ENCODE peak calls at places on chromosomes 16 and 17, in four cellular contexts. One of them, this sample, is unnamed.
A peak's percentile ranks its signal among the peaks of the same experiment; 100 is the strongest.

GRCh38 chr16:67865318-67865717 is 7.5 kb upstream of the EDC4 start:
- DNase-seq in AG04450: no peak
- DNase-seq in left ventricle myocardium inferior: no peak
- DNase-seq in hepatocyte: no peak
- DNase-seq in this sample: no peak

GRCh38 chr17:69141802-69142472 is at the start of gene ABCA6:
- DNase-seq in AG04450: no peak
- DNase-seq in left ventricle myocardium inferior: no peak
- DNase-seq in hepatocyte: no peak
- DNase-seq in this sample: no peak

GRCh38 chr17:77315010-77315409 is 174.2 kb downstream of the SEC14L1 start:
- DNase-seq in AG04450: no peak
- DNase-seq in left ventricle myocardium inferior: no peak
- DNase-seq in hepatocyte: no peak
- DNase-seq in this sample: no peak

GRCh38 chr16:2467301-2468141 is 3.6 kb upstream of the NTN3 start:
- DNase-seq in AG04450: no peak
- DNase-seq in left ventricle myocardium inferior: peak; percentile 80
- DNase-seq in hepatocyte: peak; percentile 84
- DNase-seq in this sample: no peak

GRCh38 chr16:81544691-81545365 is 100.2 kb downstream of the CMIP start:
- DNase-seq in AG04450: no peak
- DNase-seq in left ventricle myocardium inferior: no peak
- DNase-seq in hepatocyte: no peak
- DNase-seq in this sample: no peak

GRCh38 chr17:60355663-60356594 is 36.0 kb downstream of the USP32 start:
- DNase-seq in AG04450: no peak
- DNase-seq in left ventricle myocardium inferior: no peak
- DNase-seq in hepatocyte: no peak
- DNase-seq in this sample: no peak

GRCh38 chr17:5785343-5785742 is 201.0 kb upstream of the NLRP1 start:
- DNase-seq in AG04450: no peak
- DNase-seq in left ventricle myocardium inferior: no peak
- DNase-seq in hepatocyte: no peak
- DNase-seq in this sample: peak; percentile 35

GRCh38 chr17:19533718-19534561 is at the start of gene SLC47A1:
- DNase-seq in AG04450: no peak
- DNase-seq in left ventricle myocardium inferior: peak; percentile 44
- DNase-seq in hepatocyte: peak; percentile 60
- DNase-seq in this sample: no peak

GRCh38 chr16:84599528-84600202 is 18.2 kb downstream of the COTL1 start:
- DNase-seq in AG04450: peak; percentile 45
- DNase-seq in left ventricle myocardium inferior: peak; percentile 63
- DNase-seq in hepatocyte: peak; percentile 66
- DNase-seq in this sample: no peak

GRCh38 chr16:76577003-76577402 is 299.8 kb downstream of the CNTNAP4 start:
- DNase-seq in AG04450: no peak
- DNase-seq in left ventricle myocardium inferior: no peak
- DNase-seq in hepatocyte: no peak
- DNase-seq in this sample: no peak

GRCh38 chr17:82795615-82796014 is 43.8 kb downstream of the TBCD start:
- DNase-seq in AG04450: no peak
- DNase-seq in left ventricle myocardium inferior: no peak
- DNase-seq in hepatocyte: no peak
- DNase-seq in this sample: no peak

GRCh38 chr16:50591800-50592771 is 43.9 kb downstream of the NKD1 start:
- DNase-seq in AG04450: no peak
- DNase-seq in left ventricle myocardium inferior: peak; percentile 78
- DNase-seq in hepatocyte: peak; percentile 48
- DNase-seq in this sample: no peak

GRCh38 chr17:40533896-40534295 is 31.4 kb downstream of the CCR7 start:
- DNase-seq in AG04450: no peak
- DNase-seq in left ventricle myocardium inferior: no peak
- DNase-seq in hepatocyte: no peak
- DNase-seq in this sample: no peak

GRCh38 chr17:73189417-73190099 is 3.3 kb upstream of the COG1 start:
- DNase-seq in AG04450: peak; percentile 37
- DNase-seq in left ventricle myocardium inferior: no peak
- DNase-seq in hepatocyte: peak; percentile 80
- DNase-seq in this sample: no peak

GRCh38 chr16:68436581-68436980 is 11.7 kb downstream of the SMPD3 start:
- DNase-seq in AG04450: no peak
- DNase-seq in left ventricle myocardium inferior: no peak
- DNase-seq in hepatocyte: no peak
- DNase-seq in this sample: no peak

GRCh38 chr16:67211674-67212073 is 12.7 kb downstream of the ELMO3 start:
- DNase-seq in AG04450: no peak
- DNase-seq in left ventricle myocardium inferior: no peak
- DNase-seq in hepatocyte: no peak
- DNase-seq in this sample: no peak

GRCh38 chr17:40557531-40558299 is 7.6 kb downstream of the CCR7 start:
- DNase-seq in AG04450: no peak
- DNase-seq in left ventricle myocardium inferior: no peak
- DNase-seq in hepatocyte: no peak
- DNase-seq in this sample: no peak

GRCh38 chr17:8857919-8858318 is 9.6 kb downstream of the PIK3R6 start:
- DNase-seq in AG04450: no peak
- DNase-seq in left ventricle myocardium inferior: peak; percentile 41
- DNase-seq in hepatocyte: no peak
- DNase-seq in this sample: peak; percentile 94

GRCh38 chr16:19926449-19927390 is 42.1 kb upstream of the GPRC5B start:
- DNase-seq in AG04450: peak; percentile 53
- DNase-seq in left ventricle myocardium inferior: no peak
- DNase-seq in hepatocyte: peak; percentile 53
- DNase-seq in this sample: peak; percentile 10

GRCh38 chr17:7042507-7043194 is 1.2 kb downstream of the SLC16A11 start:
- DNase-seq in AG04450: no peak
- DNase-seq in left ventricle myocardium inferior: no peak
- DNase-seq in hepatocyte: no peak
- DNase-seq in this sample: no peak

GRCh38 chr17:33888455-33888854 is 366.6 kb upstream of the CCL2 start:
- DNase-seq in AG04450: no peak
- DNase-seq in left ventricle myocardium inferior: no peak
- DNase-seq in hepatocyte: no peak
- DNase-seq in this sample: no peak

GRCh38 chr17:13003927-13004326 is 13.9 kb downstream of the ELAC2 start:
- DNase-seq in AG04450: no peak
- DNase-seq in left ventricle myocardium inferior: no peak
- DNase-seq in hepatocyte: no peak
- DNase-seq in this sample: no peak
- TF ChIP-seq CTCF in AG04450: no peak
- TF ChIP-seq CTCF in left ventricle myocardium inferior: no peak
- TF ChIP-seq CTCF in hepatocyte: no peak
- TF ChIP-seq CTCF in this sample: no peak

GRCh38 chr16:89317729-89318429 is 100.4 kb downstream of the ZNF778 start:
- DNase-seq in AG04450: no peak
- DNase-seq in left ventricle myocardium inferior: no peak
- DNase-seq in hepatocyte: no peak
- DNase-seq in this sample: no peak

GRCh38 chr16:89315791-89316581 is 98.5 kb downstream of the ZNF778 start:
- DNase-seq in AG04450: no peak
- DNase-seq in left ventricle myocardium inferior: peak; percentile 42
- DNase-seq in hepatocyte: no peak
- DNase-seq in this sample: peak; percentile 93

GRCh38 chr16:89316701-89317100 is 99.2 kb downstream of the ZNF778 start:
- DNase-seq in AG04450: no peak
- DNase-seq in left ventricle myocardium inferior: peak; percentile 9
- DNase-seq in hepatocyte: no peak
- DNase-seq in this sample: no peak

GRCh38 chr16:89318430-89318758 is 100.9 kb downstream of the ZNF778 start:
- DNase-seq in AG04450: no peak
- DNase-seq in left ventricle myocardium inferior: no peak
- DNase-seq in hepatocyte: no peak
- DNase-seq in this sample: no peak

GRCh38 chr16:89317101-89317671 is 99.7 kb downstream of the ZNF778 start:
- DNase-seq in AG04450: no peak
- DNase-seq in left ventricle myocardium inferior: no peak
- DNase-seq in hepatocyte: no peak
- DNase-seq in this sample: no peak
- H3K27ac ChIP-seq in AG04450: peak overlapping the region; percentile 39
- H3K27ac ChIP-seq in left ventricle myocardium inferior: peak overlapping the region; percentile 78
- H3K27ac ChIP-seq in hepatocyte: no peak overlapping the region
- H3K27ac ChIP-seq in this sample: no peak overlapping the region

GRCh38 chr17:42773290-42774035 is at the start of gene VPS25:
- DNase-seq in AG04450: peak; percentile 55
- DNase-seq in left ventricle myocardium inferior: peak; percentile 71
- DNase-seq in hepatocyte: peak; percentile 89
- DNase-seq in this sample: peak; percentile 57
- TF ChIP-seq CTCF in AG04450: peak; percentile 30
- TF ChIP-seq CTCF in left ventricle myocardium inferior: peak; percentile 36
- TF ChIP-seq CTCF in hepatocyte: no peak
- TF ChIP-seq CTCF in this sample: peak; percentile 50

GRCh38 chr16:54846761-54847160 is 83.9 kb upstream of the IRX5 start:
- DNase-seq in AG04450: no peak
- DNase-seq in left ventricle myocardium inferior: no peak
- DNase-seq in hepatocyte: peak; percentile 68
- DNase-seq in this sample: peak; percentile 95

GRCh38 chr16:54847207-54847606 is 83.5 kb upstream of the IRX5 start:
- DNase-seq in AG04450: no peak
- DNase-seq in left ventricle myocardium inferior: no peak
- DNase-seq in hepatocyte: peak; percentile 47
- DNase-seq in this sample: peak; percentile 100

GRCh38 chr16:54847609-54848008 is 83.1 kb upstream of the IRX5 start:
- DNase-seq in AG04450: no peak
- DNase-seq in left ventricle myocardium inferior: no peak
- DNase-seq in hepatocyte: no peak
- DNase-seq in this sample: no peak

GRCh38 chr16:54843424-54843750 is 87.3 kb upstream of the IRX5 start:
- DNase-seq in AG04450: no peak
- DNase-seq in left ventricle myocardium inferior: no peak
- DNase-seq in hepatocyte: no peak
- DNase-seq in this sample: peak; percentile 15

DNA sequence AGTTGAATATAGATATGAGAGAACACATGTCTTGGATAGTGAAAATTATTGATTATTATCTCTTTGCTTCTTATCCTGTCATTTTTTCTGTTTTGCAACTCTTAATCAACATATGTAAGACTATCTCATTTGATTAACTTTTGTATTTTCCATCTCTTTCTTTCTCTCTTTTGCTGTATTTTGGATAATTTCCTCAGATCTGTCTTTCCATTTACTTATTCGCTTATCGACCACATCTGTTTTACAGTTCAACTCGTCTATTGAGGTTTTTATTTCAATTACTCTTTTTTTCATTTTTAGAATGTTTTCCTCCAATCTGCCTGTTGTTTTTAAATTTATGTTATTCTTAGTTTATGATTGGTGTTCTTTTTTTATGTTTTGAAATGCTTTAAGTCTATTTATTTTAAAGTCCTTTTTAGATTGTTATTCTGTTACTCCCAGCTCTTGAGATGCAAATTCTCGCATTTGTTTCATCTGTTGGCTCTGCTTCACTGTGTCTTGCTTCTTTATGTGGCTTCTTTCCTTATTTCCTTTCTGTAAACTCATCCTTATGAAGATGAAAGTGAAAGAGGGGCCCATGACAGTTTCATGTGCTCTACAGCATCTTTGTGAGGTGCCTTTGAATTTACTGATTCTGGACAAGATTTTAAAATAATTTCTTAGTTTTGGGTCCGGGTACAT is 87.8 kb upstream of the IRX5 start:
- DNase-seq in AG04450: no peak
- DNase-seq in left ventricle myocardium inferior: no peak
- DNase-seq in hepatocyte: no peak
- DNase-seq in this sample: no peak
- H3K27ac ChIP-seq in AG04450: no peak overlapping the region
- H3K27ac ChIP-seq in left ventricle myocardium inferior: no peak overlapping the region
- H3K27ac ChIP-seq in hepatocyte: no peak overlapping the region
- H3K27ac ChIP-seq in this sample: no peak overlapping the region

GRCh38 chr17:67974598-67975066 is 21.6 kb downstream of the C17orf58 start:
- DNase-seq in AG04450: no peak
- DNase-seq in left ventricle myocardium inferior: no peak
- DNase-seq in hepatocyte: no peak
- DNase-seq in this sample: no peak
- TF ChIP-seq CTCF in AG04450: no peak
- TF ChIP-seq CTCF in left ventricle myocardium inferior: no peak
- TF ChIP-seq CTCF in hepatocyte: no peak
- TF ChIP-seq CTCF in this sample: no peak